ENCODE peak calls at places on chromosomes 7 and 10, in four cellular contexts. L, S, C and G are unnamed samples.

GRCh38 chr10:14723052-14723689 is 51.5 kb downstream of the FAM107B start:
- DNase-seq in C (no peak), S (no peak), L (no peak), G (no peak)

GRCh38 chr10:131177431-131178327 is 133.8 kb downstream of the TCERG1L start:
- DNase-seq in S (no peak), L (no peak), C (no peak), G (peak)

GRCh38 chr7:96452146-96452545 is 130.2 kb upstream of the SLC25A13 start:
- DNase-seq in L (no peak), S (no peak), C (peak), G (no peak)

GRCh38 chr7:447523-447922 is 72.1 kb downstream of the PDGFA start:
- DNase-seq in L (peak), C (no peak), S (no peak), G (no peak)

GRCh38 chr10:122490268-122490667 is 28.9 kb downstream of the HTRA1 start:
- DNase-seq in C (no peak), L (no peak), S (no peak), G (no peak)

GRCh38 chr7:130490888-130491771 is 755 bp upstream of the MEST start:
- DNase-seq in C (no peak), L (no peak), S (no peak), G (no peak)

GRCh38 chr7:98864726-98865420 is 4.9 kb downstream of the TMEM130 start:
- DNase-seq in L (no peak), C (no peak), S (no peak), G (no peak)

GRCh38 chr7:150307129-150307528 is 16.0 kb upstream of the LRRC61 start:
- DNase-seq in C (no peak), L (no peak), S (no peak), G (no peak)

GRCh38 chr10:91924212-91925021 is 847 bp downstream of the BTAF1 start:
- DNase-seq in C (no peak), S (no peak), L (no peak), G (no peak)

GRCh38 chr7:111682576-111683372 is 120.5 kb upstream of the IMMP2L start:
- DNase-seq in L (no peak), S (no peak), C (no peak), G (no peak)

GRCh38 chr10:86367339-86367951 is 850 bp upstream of the GRID1 start:
- DNase-seq in C (no peak), L (no peak), S (no peak), G (peak)

GRCh38 chr10:95214793-95215192 is 20.8 kb downstream of the ACSM6 start:
- DNase-seq in S (peak), C (no peak), L (no peak), G (no peak)

GRCh38 chr7:6630007-6630849 is 6.9 kb upstream of the ZNF316 start:
- DNase-seq in C (no peak), L (no peak), S (no peak), G (no peak)

GRCh38 chr10:33274096-33274785 is 60.2 kb downstream of the NRP1 start:
- DNase-seq in L (no peak), S (no peak), C (no peak), G (no peak)

GRCh38 chr10:122021421-122021820 is 32.5 kb downstream of the TACC2 start:
- DNase-seq in S (no peak), L (no peak), C (no peak), G (no peak)

GRCh38 chr10:6920072-6921019 is 340.3 kb upstream of the PRKCQ start:
- DNase-seq in C (peak), S (peak), L (peak), G (peak)

GRCh38 chr7:132752431-132752830 is 176.2 kb upstream of the PLXNA4 start:
- DNase-seq in L (no peak), C (no peak), S (no peak), G (no peak)

GRCh38 chr10:132972149-132972985 is 30.0 kb upstream of the CFAP46 start:
- DNase-seq in S (no peak), L (no peak), C (no peak), G (no peak)

GRCh38 chr10:102718220-102718619 is 3.8 kb downstream of the SFXN2 start:
- DNase-seq in S (no peak), L (no peak), C (peak), G (no peak)

GRCh38 chr7:1130021-1130990 is 29.7 kb downstream of the ZFAND2A start:
- DNase-seq in L (no peak), S (no peak), C (no peak), G (no peak)

GRCh38 chr10:1297566-1298301 is 241.5 kb downstream of the WDR37 start:
- DNase-seq in L (no peak), S (no peak), C (no peak), G (peak)

GRCh38 chr10:119350529-119351001 is 143.2 kb downstream of the GRK5 start:
- DNase-seq in C (peak), S (no peak), L (no peak), G (no peak)

GRCh38 chr10:5951721-5952407 is 25.5 kb downstream of the IL15RA start:
- DNase-seq in L (no peak), C (no peak), S (no peak), G (no peak)

GRCh38 chr10:11824376-11824775 is 1.2 kb downstream of the PROSER2 start:
- DNase-seq in C (peak), S (no peak), L (no peak), G (no peak)

GRCh38 chr10:4108693-4109092 is 323.7 kb upstream of the KLF6 start:
- DNase-seq in C (no peak), L (no peak), S (no peak), G (no peak)

GRCh38 chr10:104340099-104340594 is 1.9 kb upstream of the ITPRIP start:
- DNase-seq in S (no peak), C (no peak), L (peak), G (no peak)

GRCh38 chr7:122166708-122167107 is 22.7 kb upstream of the AASS start:
- DNase-seq in L (no peak), S (no peak), C (no peak), G (no peak)

GRCh38 chr7:138565451-138566114 is 105.5 kb downstream of the TRIM24 start:
- DNase-seq in C (peak), L (no peak), S (no peak), G (no peak)

GRCh38 chr10:96043895-96044580 is 655 bp downstream of the CCNJ start:
- DNase-seq in L (peak), C (peak), S (peak), G (peak)

GRCh38 chr10:114609518-114610426 is 48.3 kb downstream of the ABLIM1 start:
- DNase-seq in L (no peak), C (no peak), S (no peak), G (no peak)

GRCh38 chr7:123787227-123788007 is 38.6 kb upstream of the WASL start:
- DNase-seq in C (no peak), S (no peak), L (no peak), G (no peak)

GRCh38 chr7:102979670-102980069 is 66.9 kb downstream of the LRRC17 start:
- DNase-seq in L (no peak), C (no peak), S (no peak), G (no peak)

GRCh38 chr7:85686410-85687181 is 499.7 kb upstream of the SEMA3D start:
- DNase-seq in L (no peak), C (no peak), S (no peak), G (no peak)

GRCh38 chr7:84538268-84538667 is 343.7 kb upstream of the SEMA3A start:
- DNase-seq in C (no peak), L (no peak), S (no peak), G (no peak)

GRCh38 chr7:106767073-106767472 is 98.0 kb upstream of the PIK3CG start:
- DNase-seq in C (no peak), S (no peak), L (no peak), G (no peak)

GRCh38 chr10:124324451-124324850 is 94.3 kb downstream of the OAT start:
- DNase-seq in C (no peak), L (no peak), S (no peak), G (no peak)

GRCh38 chr10:97574374-97575100 is 2.0 kb downstream of the ANKRD2 start:
- DNase-seq in L (no peak), C (peak), S (peak), G (no peak)

GRCh38 chr7:151798851-151799428 is 78.0 kb downstream of the PRKAG2 start:
- DNase-seq in C (no peak), S (no peak), L (no peak), G (no peak)

GRCh38 chr7:80740778-80741545 is 102.5 kb downstream of the CD36 start:
- DNase-seq in L (no peak), C (no peak), S (no peak), G (no peak)

GRCh38 chr10:84140036-84140379 is 699 bp downstream of the GHITM start:
- DNase-seq in C (peak), S (no peak), L (peak), G (no peak)
- TF ChIP-seq MAX in C (no peak), S (no peak), L (no peak), G (no peak)

GRCh38 chr7:33965116-33965827 is 59.9 kb downstream of the BMPER start:
- DNase-seq in S (no peak), C (no peak), L (no peak), G (no peak)
- TF ChIP-seq JUN in S (no peak), C (no peak), L (no peak), G (no peak)

GRCh38 chr10:80406249-80406648 is 2.1 kb upstream of the PRXL2A start:
- DNase-seq in S (no peak), L (no peak), C (no peak), G (no peak)

GRCh38 chr10:80409121-80409520 is 770 bp downstream of the PRXL2A start:
- DNase-seq in C (no peak), S (peak), L (no peak), G (no peak)

GRCh38 chr10:80408198-80409085 is at the start of gene PRXL2A:
- DNase-seq in L (peak), C (peak), S (peak), G (peak)

GRCh38 chr10:80405636-80406035 is 2.7 kb upstream of the PRXL2A start:
- DNase-seq in L (no peak), C (no peak), S (no peak), G (no peak)

GRCh38 chr10:80407836-80408197 is 534 bp upstream of the PRXL2A start:
- DNase-seq in L (no peak), S (peak), C (peak), G (peak)
- TF ChIP-seq RNF2 in L (no peak), S (no peak), C (no peak), G (no peak)

DNA sequence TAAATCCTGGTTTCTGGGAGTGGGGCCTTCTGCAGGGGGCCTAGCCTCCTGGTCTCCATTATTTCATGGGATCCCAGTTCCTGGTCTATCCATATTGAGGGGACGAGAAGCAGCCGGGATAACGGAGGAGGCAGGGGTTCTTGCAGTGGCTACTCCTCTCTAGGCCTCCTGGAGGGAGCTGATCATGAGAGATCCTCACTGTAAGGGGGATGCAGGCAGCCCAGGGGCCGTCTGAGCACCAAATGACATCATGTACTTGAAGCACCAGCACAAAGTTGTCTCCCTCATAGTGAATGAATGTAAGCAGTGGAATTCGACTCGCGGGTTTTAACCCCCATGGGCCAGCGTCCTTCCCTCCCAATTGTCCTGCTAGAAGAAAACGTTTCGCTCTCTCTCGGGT is 969 bp upstream of the ADCY1 start:
- DNase-seq in S (no peak), C (no peak), L (no peak), G (no peak)
- TF ChIP-seq MAX in S (no peak), C (no peak), L (no peak), G (no peak)

GRCh38 chr10:69123306-69123746 is 652 bp upstream of the VPS26A start:
- DNase-seq in L (peak), C (peak), S (peak), G (no peak)
- TF ChIP-seq JUN in L (no peak), C (no peak), S (no peak), G (no peak)

DNA sequence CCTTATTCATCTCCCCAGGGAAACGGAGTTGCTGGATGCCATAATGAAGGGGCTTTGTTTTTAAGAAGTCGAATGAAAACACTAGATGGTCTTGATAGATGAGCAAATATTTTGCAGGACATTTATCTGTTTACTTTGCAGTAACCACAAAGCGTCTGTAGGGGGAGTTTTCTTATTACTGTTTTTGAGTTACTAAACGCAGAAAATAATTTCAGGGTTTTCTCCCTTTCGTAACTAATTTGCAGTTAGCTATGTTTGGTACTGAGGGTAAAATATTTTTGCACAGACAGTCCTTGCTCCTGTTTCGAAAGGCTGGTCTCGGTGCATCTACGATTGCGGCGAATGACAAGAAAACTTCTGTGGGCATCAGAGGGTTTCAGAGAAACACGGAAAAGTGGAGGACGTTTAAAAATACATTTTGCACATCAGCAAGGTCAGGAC is 505.6 kb upstream of the MKI67 start:
- DNase-seq in S (no peak), L (no peak), C (peak), G (no peak)
- TF ChIP-seq RNF2 in S (no peak), L (no peak), C (no peak), G (no peak)

GRCh38 chr7:128215281-128215680 is 25.8 kb upstream of the LEP start:
- DNase-seq in C (no peak), L (no peak), S (no peak), G (no peak)

GRCh38 chr7:128219646-128220045 is 21.4 kb upstream of the LEP start:
- DNase-seq in L (no peak), S (no peak), C (no peak), G (no peak)

GRCh38 chr7:128217030-128217805 is 23.9 kb upstream of the LEP start:
- DNase-seq in S (no peak), L (peak), C (no peak), G (no peak)

GRCh38 chr7:128215739-128216138 is 25.3 kb upstream of the LEP start:
- DNase-seq in L (no peak), C (no peak), S (no peak), G (no peak)

GRCh38 chr7:128217972-128218652 is 23.0 kb upstream of the LEP start:
- DNase-seq in S (peak), L (peak), C (peak), G (no peak)
- TF ChIP-seq MAX in S (no peak), L (no peak), C (no peak), G (no peak)

GRCh38 chr7:39606352-39606751 is 17.0 kb upstream of the RALA start:
- DNase-seq in C (no peak), L (no peak), S (no peak), G (no peak)

GRCh38 chr7:39603931-39604330 is 19.4 kb upstream of the RALA start:
- DNase-seq in L (no peak), S (no peak), C (no peak), G (no peak)

GRCh38 chr7:39605087-39605486 is 18.3 kb upstream of the RALA start:
- DNase-seq in C (no peak), L (no peak), S (no peak), G (no peak)

GRCh38 chr7:39606941-39607340 is 16.4 kb upstream of the RALA start:
- DNase-seq in L (no peak), S (no peak), C (no peak), G (no peak)

DNA sequence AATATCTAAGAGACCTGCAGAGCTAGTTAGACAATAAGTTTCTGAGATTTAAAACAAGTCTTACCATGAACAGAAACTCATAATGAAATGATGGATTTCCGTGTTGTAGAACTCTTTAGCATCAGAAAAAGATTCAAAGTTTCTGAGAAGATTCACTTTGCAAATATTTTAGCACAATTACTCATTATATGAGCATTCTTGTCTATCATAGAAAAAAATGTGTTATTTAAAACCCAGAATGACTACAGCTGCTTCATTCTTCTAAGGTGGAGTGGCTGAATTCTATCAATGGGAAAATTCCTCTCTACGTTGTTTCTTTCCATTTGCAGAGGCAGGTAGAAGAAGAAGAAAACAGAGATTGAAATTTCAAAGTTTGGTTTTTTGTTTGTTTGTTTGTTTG is 21.0 kb upstream of the RALA start:
- DNase-seq in S (no peak), C (no peak), L (no peak), G (no peak)
- TF ChIP-seq JUN in S (no peak), C (no peak), L (no peak), G (no peak)

DNA sequence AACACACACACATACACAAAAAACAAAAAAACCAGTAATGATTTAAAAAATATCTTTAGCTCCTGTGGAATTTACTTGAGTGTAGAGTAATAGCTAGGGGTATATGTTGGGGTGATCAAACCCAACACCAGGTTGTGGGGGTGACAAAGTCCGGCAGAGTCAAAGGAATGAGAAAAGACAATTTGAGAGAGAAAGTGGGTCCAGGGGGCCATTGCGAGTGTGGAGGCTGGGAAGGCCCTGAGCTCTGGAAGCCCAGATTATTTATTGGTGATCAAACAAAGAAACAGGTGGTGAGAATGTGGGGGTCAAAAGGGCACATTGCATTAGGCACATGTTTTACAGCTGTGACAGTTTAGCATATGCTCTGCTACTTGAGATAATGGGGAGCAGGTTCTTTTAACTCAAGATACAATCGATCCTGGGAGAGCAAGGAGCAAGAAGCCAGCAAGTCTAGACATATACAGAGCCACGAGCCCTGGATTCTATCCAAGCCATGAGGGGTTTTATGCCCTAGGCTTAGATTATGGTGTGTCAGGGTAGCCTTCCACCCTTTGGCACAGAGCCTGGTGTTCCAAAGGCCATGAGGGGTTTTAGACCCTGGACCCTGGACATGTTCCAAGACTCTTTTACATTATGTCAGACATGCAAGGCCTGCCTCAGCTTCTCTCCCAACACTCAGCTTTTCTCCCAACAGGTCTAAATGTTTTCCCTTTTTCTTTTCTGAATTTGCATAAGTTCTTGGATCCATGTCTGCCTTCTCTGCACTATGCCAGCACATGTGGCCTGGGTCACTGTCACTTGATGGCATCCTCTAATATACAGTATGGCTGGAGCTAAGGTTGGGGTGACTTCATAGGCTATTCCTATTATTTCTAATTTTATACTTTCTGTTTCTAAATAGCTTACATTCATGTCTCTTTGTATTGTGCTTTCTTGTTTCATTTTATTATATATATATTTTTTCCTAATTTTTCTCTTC is 48.6 kb upstream of the MKI67 start:
- DNase-seq in S (no peak), L (no peak), C (peak), G (no peak)
- TF ChIP-seq RNF2 in S (no peak), L (no peak), C (no peak), G (no peak)

GRCh38 chr10:13219685-13220670 is 14.2 kb downstream of the UCMA start:
- DNase-seq in L (peak), C (peak), S (peak), G (peak)
- TF ChIP-seq MAX in L (peak), C (no peak), S (no peak), G (peak)